ENCODE peak calls at places on chromosomes 5 and 9, in six cellular contexts. One of them, this sample, is unnamed.

GRCh38 chr5:140113180-140113698 is 670 bp upstream of the PURA start:
- DNase-seq in NCI-H2029: no peak
- DNase-seq in GM23248: peak; percentile 39
- DNase-seq in posterior vena cava: peak; percentile 78
- DNase-seq in stimulated activated CD8-positive, alpha-beta memory T cell treated with anti-CD3 and anti-CD28 coated beads, Interleukin-4, amount 100 ng/mL, for 24 hours: no peak
- DNase-seq in stimulated activated CD4-positive, alpha-beta T cell treated with anti-CD3 and anti-CD28 coated beads, TNF-alpha, amount 100 ng/mL, for 24 hours: peak; percentile 16
- DNase-seq in this sample: no peak

GRCh38 chr5:175847503-175847902 is 23.9 kb upstream of the CPLX2 start:
- DNase-seq in NCI-H2029: no peak
- DNase-seq in GM23248: peak; percentile 24
- DNase-seq in posterior vena cava: no peak
- DNase-seq in stimulated activated CD8-positive, alpha-beta memory T cell treated with anti-CD3 and anti-CD28 coated beads, Interleukin-4, amount 100 ng/mL, for 24 hours: no peak
- DNase-seq in stimulated activated CD4-positive, alpha-beta T cell treated with anti-CD3 and anti-CD28 coated beads, TNF-alpha, amount 100 ng/mL, for 24 hours: no peak
- DNase-seq in this sample: no peak

GRCh38 chr5:143071927-143072326 is 301.8 kb downstream of the ARHGAP26 start:
- DNase-seq in NCI-H2029: no peak
- DNase-seq in GM23248: no peak
- DNase-seq in posterior vena cava: no peak
- DNase-seq in stimulated activated CD8-positive, alpha-beta memory T cell treated with anti-CD3 and anti-CD28 coated beads, Interleukin-4, amount 100 ng/mL, for 24 hours: no peak
- DNase-seq in stimulated activated CD4-positive, alpha-beta T cell treated with anti-CD3 and anti-CD28 coated beads, TNF-alpha, amount 100 ng/mL, for 24 hours: no peak
- DNase-seq in this sample: no peak

GRCh38 chr5:112586596-112587062 is 151.1 kb upstream of the APC start:
- DNase-seq in NCI-H2029: no peak
- DNase-seq in GM23248: no peak
- DNase-seq in posterior vena cava: no peak
- DNase-seq in stimulated activated CD8-positive, alpha-beta memory T cell treated with anti-CD3 and anti-CD28 coated beads, Interleukin-4, amount 100 ng/mL, for 24 hours: no peak
- DNase-seq in stimulated activated CD4-positive, alpha-beta T cell treated with anti-CD3 and anti-CD28 coated beads, TNF-alpha, amount 100 ng/mL, for 24 hours: no peak
- DNase-seq in this sample: no peak

GRCh38 chr9:114465906-114466900 is 39.1 kb downstream of the WHRN start:
- DNase-seq in NCI-H2029: no peak
- DNase-seq in GM23248: no peak
- DNase-seq in posterior vena cava: no peak
- DNase-seq in stimulated activated CD8-positive, alpha-beta memory T cell treated with anti-CD3 and anti-CD28 coated beads, Interleukin-4, amount 100 ng/mL, for 24 hours: no peak
- DNase-seq in stimulated activated CD4-positive, alpha-beta T cell treated with anti-CD3 and anti-CD28 coated beads, TNF-alpha, amount 100 ng/mL, for 24 hours: no peak
- DNase-seq in this sample: peak; percentile 89

GRCh38 chr5:156846914-156847313 is 3.2 kb upstream of the PPP1R2B start:
- DNase-seq in NCI-H2029: no peak
- DNase-seq in GM23248: no peak
- DNase-seq in posterior vena cava: no peak
- DNase-seq in stimulated activated CD8-positive, alpha-beta memory T cell treated with anti-CD3 and anti-CD28 coated beads, Interleukin-4, amount 100 ng/mL, for 24 hours: no peak
- DNase-seq in stimulated activated CD4-positive, alpha-beta T cell treated with anti-CD3 and anti-CD28 coated beads, TNF-alpha, amount 100 ng/mL, for 24 hours: no peak
- DNase-seq in this sample: no peak

GRCh38 chr5:150302301-150303069 is at the start of gene ARSI:
- DNase-seq in NCI-H2029: no peak
- DNase-seq in GM23248: peak; percentile 76
- DNase-seq in posterior vena cava: peak; percentile 87
- DNase-seq in stimulated activated CD8-positive, alpha-beta memory T cell treated with anti-CD3 and anti-CD28 coated beads, Interleukin-4, amount 100 ng/mL, for 24 hours: no peak
- DNase-seq in stimulated activated CD4-positive, alpha-beta T cell treated with anti-CD3 and anti-CD28 coated beads, TNF-alpha, amount 100 ng/mL, for 24 hours: no peak
- DNase-seq in this sample: no peak

GRCh38 chr9:129319938-129320481 is 141.9 kb upstream of the IER5L start:
- DNase-seq in NCI-H2029: peak; percentile 29
- DNase-seq in GM23248: no peak
- DNase-seq in posterior vena cava: peak; percentile 54
- DNase-seq in stimulated activated CD8-positive, alpha-beta memory T cell treated with anti-CD3 and anti-CD28 coated beads, Interleukin-4, amount 100 ng/mL, for 24 hours: no peak
- DNase-seq in stimulated activated CD4-positive, alpha-beta T cell treated with anti-CD3 and anti-CD28 coated beads, TNF-alpha, amount 100 ng/mL, for 24 hours: no peak
- DNase-seq in this sample: peak; percentile 58

GRCh38 chr5:138354926-138355378 is 2.5 kb downstream of the KDM3B start:
- DNase-seq in NCI-H2029: no peak
- DNase-seq in GM23248: peak; percentile 89
- DNase-seq in posterior vena cava: no peak
- DNase-seq in stimulated activated CD8-positive, alpha-beta memory T cell treated with anti-CD3 and anti-CD28 coated beads, Interleukin-4, amount 100 ng/mL, for 24 hours: peak; percentile 23
- DNase-seq in stimulated activated CD4-positive, alpha-beta T cell treated with anti-CD3 and anti-CD28 coated beads, TNF-alpha, amount 100 ng/mL, for 24 hours: peak; percentile 48
- DNase-seq in this sample: no peak

GRCh38 chr9:129482521-129483466 is 138.1 kb downstream of the C9orf50 start:
- DNase-seq in NCI-H2029: peak; percentile 86
- DNase-seq in GM23248: peak; percentile 98
- DNase-seq in posterior vena cava: peak; percentile 96
- DNase-seq in stimulated activated CD8-positive, alpha-beta memory T cell treated with anti-CD3 and anti-CD28 coated beads, Interleukin-4, amount 100 ng/mL, for 24 hours: no peak
- DNase-seq in stimulated activated CD4-positive, alpha-beta T cell treated with anti-CD3 and anti-CD28 coated beads, TNF-alpha, amount 100 ng/mL, for 24 hours: no peak
- DNase-seq in this sample: peak; percentile 77

GRCh38 chr9:79687131-79687447 is 115.3 kb downstream of the TLE4 start:
- DNase-seq in NCI-H2029: no peak
- DNase-seq in GM23248: peak; percentile 21
- DNase-seq in posterior vena cava: no peak
- DNase-seq in stimulated activated CD8-positive, alpha-beta memory T cell treated with anti-CD3 and anti-CD28 coated beads, Interleukin-4, amount 100 ng/mL, for 24 hours: peak; percentile 14
- DNase-seq in stimulated activated CD4-positive, alpha-beta T cell treated with anti-CD3 and anti-CD28 coated beads, TNF-alpha, amount 100 ng/mL, for 24 hours: no peak
- DNase-seq in this sample: no peak

GRCh38 chr9:86407022-86407421 is 52.8 kb upstream of the TUT7 start:
- DNase-seq in NCI-H2029: no peak
- DNase-seq in GM23248: peak; percentile 73
- DNase-seq in posterior vena cava: no peak
- DNase-seq in stimulated activated CD8-positive, alpha-beta memory T cell treated with anti-CD3 and anti-CD28 coated beads, Interleukin-4, amount 100 ng/mL, for 24 hours: no peak
- DNase-seq in stimulated activated CD4-positive, alpha-beta T cell treated with anti-CD3 and anti-CD28 coated beads, TNF-alpha, amount 100 ng/mL, for 24 hours: peak; percentile 24
- DNase-seq in this sample: no peak

GRCh38 chr9:115672477-115673316 is 480.9 kb upstream of the PAPPA start:
- DNase-seq in NCI-H2029: no peak
- DNase-seq in GM23248: peak; percentile 97
- DNase-seq in posterior vena cava: no peak
- DNase-seq in stimulated activated CD8-positive, alpha-beta memory T cell treated with anti-CD3 and anti-CD28 coated beads, Interleukin-4, amount 100 ng/mL, for 24 hours: no peak
- DNase-seq in stimulated activated CD4-positive, alpha-beta T cell treated with anti-CD3 and anti-CD28 coated beads, TNF-alpha, amount 100 ng/mL, for 24 hours: no peak
- DNase-seq in this sample: no peak

GRCh38 chr5:143063175-143063970 is 293.2 kb downstream of the ARHGAP26 start:
- DNase-seq in NCI-H2029: peak; percentile 95
- DNase-seq in GM23248: no peak
- DNase-seq in posterior vena cava: peak; percentile 83
- DNase-seq in stimulated activated CD8-positive, alpha-beta memory T cell treated with anti-CD3 and anti-CD28 coated beads, Interleukin-4, amount 100 ng/mL, for 24 hours: no peak
- DNase-seq in stimulated activated CD4-positive, alpha-beta T cell treated with anti-CD3 and anti-CD28 coated beads, TNF-alpha, amount 100 ng/mL, for 24 hours: no peak
- DNase-seq in this sample: no peak

GRCh38 chr9:120032639-120033038 is 547.3 kb downstream of the CDK5RAP2 start:
- DNase-seq in NCI-H2029: no peak
- DNase-seq in GM23248: peak; percentile 31
- DNase-seq in posterior vena cava: no peak
- DNase-seq in stimulated activated CD8-positive, alpha-beta memory T cell treated with anti-CD3 and anti-CD28 coated beads, Interleukin-4, amount 100 ng/mL, for 24 hours: no peak
- DNase-seq in stimulated activated CD4-positive, alpha-beta T cell treated with anti-CD3 and anti-CD28 coated beads, TNF-alpha, amount 100 ng/mL, for 24 hours: no peak
- DNase-seq in this sample: no peak

GRCh38 chr9:125538092-125538473 is 168.9 kb downstream of the MAPKAP1 start:
- DNase-seq in NCI-H2029: peak; percentile 78
- DNase-seq in GM23248: peak; percentile 96
- DNase-seq in posterior vena cava: no peak
- DNase-seq in stimulated activated CD8-positive, alpha-beta memory T cell treated with anti-CD3 and anti-CD28 coated beads, Interleukin-4, amount 100 ng/mL, for 24 hours: no peak
- DNase-seq in stimulated activated CD4-positive, alpha-beta T cell treated with anti-CD3 and anti-CD28 coated beads, TNF-alpha, amount 100 ng/mL, for 24 hours: no peak
- DNase-seq in this sample: peak; percentile 95

GRCh38 chr9:109452761-109453160 is 45.3 kb downstream of the PTPN3 start:
- DNase-seq in NCI-H2029: no peak
- DNase-seq in GM23248: peak; percentile 73
- DNase-seq in posterior vena cava: no peak
- DNase-seq in stimulated activated CD8-positive, alpha-beta memory T cell treated with anti-CD3 and anti-CD28 coated beads, Interleukin-4, amount 100 ng/mL, for 24 hours: no peak
- DNase-seq in stimulated activated CD4-positive, alpha-beta T cell treated with anti-CD3 and anti-CD28 coated beads, TNF-alpha, amount 100 ng/mL, for 24 hours: no peak
- DNase-seq in this sample: no peak

GRCh38 chr9:137294684-137295312 is 7.3 kb downstream of the NRARP start:
- DNase-seq in NCI-H2029: no peak
- DNase-seq in GM23248: peak; percentile 49
- DNase-seq in posterior vena cava: no peak
- DNase-seq in stimulated activated CD8-positive, alpha-beta memory T cell treated with anti-CD3 and anti-CD28 coated beads, Interleukin-4, amount 100 ng/mL, for 24 hours: no peak
- DNase-seq in stimulated activated CD4-positive, alpha-beta T cell treated with anti-CD3 and anti-CD28 coated beads, TNF-alpha, amount 100 ng/mL, for 24 hours: no peak
- DNase-seq in this sample: no peak

GRCh38 chr5:135341696-135342095 is 57.3 kb downstream of the MACROH2A1 start:
- DNase-seq in NCI-H2029: no peak
- DNase-seq in GM23248: no peak
- DNase-seq in posterior vena cava: no peak
- DNase-seq in stimulated activated CD8-positive, alpha-beta memory T cell treated with anti-CD3 and anti-CD28 coated beads, Interleukin-4, amount 100 ng/mL, for 24 hours: no peak
- DNase-seq in stimulated activated CD4-positive, alpha-beta T cell treated with anti-CD3 and anti-CD28 coated beads, TNF-alpha, amount 100 ng/mL, for 24 hours: no peak
- DNase-seq in this sample: no peak

GRCh38 chr5:178545156-178545555 is 45.0 kb downstream of the COL23A1 start:
- DNase-seq in NCI-H2029: no peak
- DNase-seq in GM23248: no peak
- DNase-seq in posterior vena cava: peak; percentile 74
- DNase-seq in stimulated activated CD8-positive, alpha-beta memory T cell treated with anti-CD3 and anti-CD28 coated beads, Interleukin-4, amount 100 ng/mL, for 24 hours: no peak
- DNase-seq in stimulated activated CD4-positive, alpha-beta T cell treated with anti-CD3 and anti-CD28 coated beads, TNF-alpha, amount 100 ng/mL, for 24 hours: no peak
- DNase-seq in this sample: no peak

GRCh38 chr5:252546-252945 is 18.9 kb upstream of the PDCD6 start:
- DNase-seq in NCI-H2029: peak; percentile 7
- DNase-seq in GM23248: no peak
- DNase-seq in posterior vena cava: no peak
- DNase-seq in stimulated activated CD8-positive, alpha-beta memory T cell treated with anti-CD3 and anti-CD28 coated beads, Interleukin-4, amount 100 ng/mL, for 24 hours: no peak
- DNase-seq in stimulated activated CD4-positive, alpha-beta T cell treated with anti-CD3 and anti-CD28 coated beads, TNF-alpha, amount 100 ng/mL, for 24 hours: no peak
- DNase-seq in this sample: no peak

GRCh38 chr5:1055896-1056610 is 47.5 kb downstream of the NKD2 start:
- DNase-seq in NCI-H2029: no peak
- DNase-seq in GM23248: no peak
- DNase-seq in posterior vena cava: no peak
- DNase-seq in stimulated activated CD8-positive, alpha-beta memory T cell treated with anti-CD3 and anti-CD28 coated beads, Interleukin-4, amount 100 ng/mL, for 24 hours: no peak
- DNase-seq in stimulated activated CD4-positive, alpha-beta T cell treated with anti-CD3 and anti-CD28 coated beads, TNF-alpha, amount 100 ng/mL, for 24 hours: no peak
- DNase-seq in this sample: no peak

GRCh38 chr5:65867509-65868195 is 58.7 kb upstream of the ERBIN start:
- DNase-seq in NCI-H2029: no peak
- DNase-seq in GM23248: no peak
- DNase-seq in posterior vena cava: peak; percentile 12
- DNase-seq in stimulated activated CD8-positive, alpha-beta memory T cell treated with anti-CD3 and anti-CD28 coated beads, Interleukin-4, amount 100 ng/mL, for 24 hours: no peak
- DNase-seq in stimulated activated CD4-positive, alpha-beta T cell treated with anti-CD3 and anti-CD28 coated beads, TNF-alpha, amount 100 ng/mL, for 24 hours: no peak
- DNase-seq in this sample: no peak

GRCh38 chr9:86099695-86100364 is 472 bp upstream of the GOLM1 start:
- DNase-seq in NCI-H2029: no peak
- DNase-seq in GM23248: peak; percentile 86
- DNase-seq in posterior vena cava: peak; percentile 86
- DNase-seq in stimulated activated CD8-positive, alpha-beta memory T cell treated with anti-CD3 and anti-CD28 coated beads, Interleukin-4, amount 100 ng/mL, for 24 hours: no peak
- DNase-seq in stimulated activated CD4-positive, alpha-beta T cell treated with anti-CD3 and anti-CD28 coated beads, TNF-alpha, amount 100 ng/mL, for 24 hours: peak; percentile 16
- DNase-seq in this sample: no peak

GRCh38 chr9:135365013-135365768 is 114.4 kb upstream of the PPP1R26 start:
- DNase-seq in NCI-H2029: no peak
- DNase-seq in GM23248: no peak
- DNase-seq in posterior vena cava: no peak
- DNase-seq in stimulated activated CD8-positive, alpha-beta memory T cell treated with anti-CD3 and anti-CD28 coated beads, Interleukin-4, amount 100 ng/mL, for 24 hours: no peak
- DNase-seq in stimulated activated CD4-positive, alpha-beta T cell treated with anti-CD3 and anti-CD28 coated beads, TNF-alpha, amount 100 ng/mL, for 24 hours: no peak
- DNase-seq in this sample: peak; percentile 71

GRCh38 chr5:124419531-124419930 is 326.9 kb downstream of the ZNF608 start:
- DNase-seq in NCI-H2029: no peak
- DNase-seq in GM23248: no peak
- DNase-seq in posterior vena cava: no peak
- DNase-seq in stimulated activated CD8-positive, alpha-beta memory T cell treated with anti-CD3 and anti-CD28 coated beads, Interleukin-4, amount 100 ng/mL, for 24 hours: no peak
- DNase-seq in stimulated activated CD4-positive, alpha-beta T cell treated with anti-CD3 and anti-CD28 coated beads, TNF-alpha, amount 100 ng/mL, for 24 hours: no peak
- DNase-seq in this sample: no peak

GRCh38 chr5:79237735-79238560 is 2.0 kb downstream of the JMY start:
- DNase-seq in NCI-H2029: no peak
- DNase-seq in GM23248: peak; percentile 17
- DNase-seq in posterior vena cava: no peak
- DNase-seq in stimulated activated CD8-positive, alpha-beta memory T cell treated with anti-CD3 and anti-CD28 coated beads, Interleukin-4, amount 100 ng/mL, for 24 hours: no peak
- DNase-seq in stimulated activated CD4-positive, alpha-beta T cell treated with anti-CD3 and anti-CD28 coated beads, TNF-alpha, amount 100 ng/mL, for 24 hours: no peak
- DNase-seq in this sample: peak; percentile 13

GRCh38 chr5:122775713-122776084 is 819 bp downstream of the SNX2 start:
- DNase-seq in NCI-H2029: peak; percentile 10
- DNase-seq in GM23248: no peak
- DNase-seq in posterior vena cava: no peak
- DNase-seq in stimulated activated CD8-positive, alpha-beta memory T cell treated with anti-CD3 and anti-CD28 coated beads, Interleukin-4, amount 100 ng/mL, for 24 hours: no peak
- DNase-seq in stimulated activated CD4-positive, alpha-beta T cell treated with anti-CD3 and anti-CD28 coated beads, TNF-alpha, amount 100 ng/mL, for 24 hours: no peak
- DNase-seq in this sample: no peak

GRCh38 chr9:3963266-3964019 is 336.4 kb downstream of the GLIS3 start:
- DNase-seq in NCI-H2029: no peak
- DNase-seq in GM23248: peak; percentile 90
- DNase-seq in posterior vena cava: peak; percentile 74
- DNase-seq in stimulated activated CD8-positive, alpha-beta memory T cell treated with anti-CD3 and anti-CD28 coated beads, Interleukin-4, amount 100 ng/mL, for 24 hours: no peak
- DNase-seq in stimulated activated CD4-positive, alpha-beta T cell treated with anti-CD3 and anti-CD28 coated beads, TNF-alpha, amount 100 ng/mL, for 24 hours: no peak
- DNase-seq in this sample: no peak

GRCh38 chr5:177496111-177497010 is 1.0 kb downstream of the PDLIM7 start:
- DNase-seq in NCI-H2029: peak; percentile 81
- DNase-seq in GM23248: peak; percentile 96
- DNase-seq in posterior vena cava: peak; percentile 96
- DNase-seq in stimulated activated CD8-positive, alpha-beta memory T cell treated with anti-CD3 and anti-CD28 coated beads, Interleukin-4, amount 100 ng/mL, for 24 hours: no peak
- DNase-seq in stimulated activated CD4-positive, alpha-beta T cell treated with anti-CD3 and anti-CD28 coated beads, TNF-alpha, amount 100 ng/mL, for 24 hours: no peak
- DNase-seq in this sample: peak; percentile 33

GRCh38 chr5:52800394-52801213 is 12.9 kb downstream of the ITGA1 start:
- DNase-seq in NCI-H2029: peak; percentile 43
- DNase-seq in GM23248: peak; percentile 91
- DNase-seq in posterior vena cava: peak; percentile 85
- DNase-seq in stimulated activated CD8-positive, alpha-beta memory T cell treated with anti-CD3 and anti-CD28 coated beads, Interleukin-4, amount 100 ng/mL, for 24 hours: peak; percentile 26
- DNase-seq in stimulated activated CD4-positive, alpha-beta T cell treated with anti-CD3 and anti-CD28 coated beads, TNF-alpha, amount 100 ng/mL, for 24 hours: peak; percentile 59
- DNase-seq in this sample: peak; percentile 11

GRCh38 chr5:156920042-156920860 is 42.8 kb downstream of the TIMD4 start:
- DNase-seq in NCI-H2029: no peak
- DNase-seq in GM23248: peak; percentile 11
- DNase-seq in posterior vena cava: no peak
- DNase-seq in stimulated activated CD8-positive, alpha-beta memory T cell treated with anti-CD3 and anti-CD28 coated beads, Interleukin-4, amount 100 ng/mL, for 24 hours: peak; percentile 58
- DNase-seq in stimulated activated CD4-positive, alpha-beta T cell treated with anti-CD3 and anti-CD28 coated beads, TNF-alpha, amount 100 ng/mL, for 24 hours: peak; percentile 70
- DNase-seq in this sample: no peak

GRCh38 chr9:16138961-16139441 is 586.2 kb downstream of the CCDC171 start:
- DNase-seq in NCI-H2029: no peak
- DNase-seq in GM23248: peak; percentile 89
- DNase-seq in posterior vena cava: peak; percentile 92
- DNase-seq in stimulated activated CD8-positive, alpha-beta memory T cell treated with anti-CD3 and anti-CD28 coated beads, Interleukin-4, amount 100 ng/mL, for 24 hours: no peak
- DNase-seq in stimulated activated CD4-positive, alpha-beta T cell treated with anti-CD3 and anti-CD28 coated beads, TNF-alpha, amount 100 ng/mL, for 24 hours: no peak
- DNase-seq in this sample: no peak

GRCh38 chr9:128150594-128151342 is 1.5 kb downstream of the LCN2 start:
- DNase-seq in NCI-H2029: no peak
- DNase-seq in GM23248: no peak
- DNase-seq in posterior vena cava: peak; percentile 77
- DNase-seq in stimulated activated CD8-positive, alpha-beta memory T cell treated with anti-CD3 and anti-CD28 coated beads, Interleukin-4, amount 100 ng/mL, for 24 hours: no peak
- DNase-seq in stimulated activated CD4-positive, alpha-beta T cell treated with anti-CD3 and anti-CD28 coated beads, TNF-alpha, amount 100 ng/mL, for 24 hours: no peak
- DNase-seq in this sample: no peak

GRCh38 chr9:25224309-25224708 is 453.9 kb downstream of the TUSC1 start:
- DNase-seq in NCI-H2029: no peak
- DNase-seq in GM23248: no peak
- DNase-seq in posterior vena cava: no peak
- DNase-seq in stimulated activated CD8-positive, alpha-beta memory T cell treated with anti-CD3 and anti-CD28 coated beads, Interleukin-4, amount 100 ng/mL, for 24 hours: no peak
- DNase-seq in stimulated activated CD4-positive, alpha-beta T cell treated with anti-CD3 and anti-CD28 coated beads, TNF-alpha, amount 100 ng/mL, for 24 hours: no peak
- DNase-seq in this sample: no peak

GRCh38 chr5:97071101-97071500 is 71.3 kb downstream of the LIX1 start:
- DNase-seq in NCI-H2029: no peak
- DNase-seq in GM23248: peak; percentile 78
- DNase-seq in posterior vena cava: no peak
- DNase-seq in stimulated activated CD8-positive, alpha-beta memory T cell treated with anti-CD3 and anti-CD28 coated beads, Interleukin-4, amount 100 ng/mL, for 24 hours: no peak
- DNase-seq in stimulated activated CD4-positive, alpha-beta T cell treated with anti-CD3 and anti-CD28 coated beads, TNF-alpha, amount 100 ng/mL, for 24 hours: no peak
- DNase-seq in this sample: no peak

GRCh38 chr9:136886610-136887597 is 588 bp downstream of the TRAF2 start:
- DNase-seq in NCI-H2029: peak; percentile 52
- DNase-seq in GM23248: peak; percentile 66
- DNase-seq in posterior vena cava: no peak
- DNase-seq in stimulated activated CD8-positive, alpha-beta memory T cell treated with anti-CD3 and anti-CD28 coated beads, Interleukin-4, amount 100 ng/mL, for 24 hours: peak; percentile 22
- DNase-seq in stimulated activated CD4-positive, alpha-beta T cell treated with anti-CD3 and anti-CD28 coated beads, TNF-alpha, amount 100 ng/mL, for 24 hours: no peak
- DNase-seq in this sample: peak; percentile 6

This sample was measured in DMS79.